ENCODE peak calls at places on chromosomes 3 and 15, in seven cellular contexts. F, U, E, M, I, Y and K are unnamed samples.

GRCh38 chr3:98994128-98994762 is 92.8 kb upstream of the DCBLD2 start:
- DNase-seq in F (peak; percentile 39), U (no peak), E (no peak), M (no peak), I (no peak), Y (peak; percentile 18), K (no peak)

GRCh38 chr3:45795509-45795881 is 841 bp downstream of the SLC6A20 start:
- DNase-seq in F (no peak), U (no peak), E (no peak), M (no peak), I (no peak), Y (no peak), K (peak; percentile 31)

GRCh38 chr3:139326707-139327106 is 17.1 kb upstream of the MRPS22 start:
- DNase-seq in F (no peak), U (no peak), E (no peak), M (no peak), I (no peak), Y (no peak), K (peak; percentile 50)

GRCh38 chr15:92877000-92877399 is 23.1 kb upstream of the CHD2 start:
- DNase-seq in F (no peak), U (no peak), E (no peak), M (no peak), I (no peak), Y (no peak), K (no peak)

GRCh38 chr3:7630351-7630911 is 769.5 kb downstream of the GRM7 start:
- DNase-seq in F (no peak), U (no peak), E (no peak), M (no peak), I (no peak), Y (no peak), K (no peak)

GRCh38 chr3:174215426-174215825 is 643.7 kb upstream of the NAALADL2 start:
- DNase-seq in F (no peak), U (no peak), E (no peak), M (no peak), I (no peak), Y (no peak), K (no peak)

GRCh38 chr3:157354722-157355121 is 81.9 kb upstream of the PTX3 start:
- DNase-seq in F (peak; percentile 13), U (no peak), E (no peak), M (no peak), I (no peak), Y (peak; percentile 47), K (no peak)

GRCh38 chr3:59253523-59253922 is 203.7 kb upstream of the CFAP20DC start:
- DNase-seq in F (no peak), U (no peak), E (no peak), M (no peak), I (no peak), Y (no peak), K (no peak)

GRCh38 chr3:49461443-49462171 is 8.5 kb upstream of the DAG1 start:
- DNase-seq in F (peak; percentile 34), U (no peak), E (no peak), M (no peak), I (no peak), Y (peak; percentile 84), K (no peak)

GRCh38 chr15:63441266-63441665 is 59.6 kb upstream of the CA12 start:
- DNase-seq in F (no peak), U (no peak), E (no peak), M (no peak), I (no peak), Y (no peak), K (no peak)

GRCh38 chr3:138464490-138464860 is 30.1 kb downstream of the ESYT3 start:
- DNase-seq in F (no peak), U (no peak), E (no peak), M (no peak), I (no peak), Y (no peak), K (no peak)

GRCh38 chr3:189557824-189558223 is 73.4 kb upstream of the TP63 start:
- DNase-seq in F (no peak), U (no peak), E (no peak), M (no peak), I (no peak), Y (no peak), K (no peak)

GRCh38 chr15:91258436-91258779 is 158.4 kb downstream of the SV2B start:
- DNase-seq in F (peak; percentile 12), U (no peak), E (no peak), M (no peak), I (no peak), Y (no peak), K (no peak)

GRCh38 chr15:95693917-95694316 is 636.6 kb upstream of the NR2F2 start:
- DNase-seq in F (no peak), U (no peak), E (no peak), M (no peak), I (no peak), Y (no peak), K (no peak)

GRCh38 chr15:85763157-85763556 is 31.6 kb downstream of the KLHL25 start:
- DNase-seq in F (no peak), U (no peak), E (peak; percentile 65), M (peak; percentile 50), I (peak; percentile 30), Y (no peak), K (no peak)

GRCh38 chr15:25416693-25417092 is 22.1 kb downstream of the UBE3A start:
- DNase-seq in F (no peak), U (no peak), E (no peak), M (no peak), I (no peak), Y (no peak), K (no peak)

GRCh38 chr3:67016522-67017080 is 18.5 kb downstream of the KBTBD8 start:
- DNase-seq in F (no peak), U (no peak), E (no peak), M (no peak), I (no peak), Y (no peak), K (no peak)

GRCh38 chr15:34753236-34753894 is 1.4 kb downstream of the GJD2 start:
- DNase-seq in F (peak; percentile 81), U (no peak), E (no peak), M (no peak), I (no peak), Y (peak; percentile 46), K (no peak)

GRCh38 chr3:61417352-61417751 is 144.0 kb upstream of the PTPRG start:
- DNase-seq in F (peak; percentile 17), U (no peak), E (no peak), M (no peak), I (no peak), Y (no peak), K (no peak)